ENCODE peak calls at places on chromosomes 5 and 9, in six cellular contexts. A is lower lobe of right lung; G is CD8-positive, alpha-beta memory T cell; Q is WERI-Rb-1; P is AG04449; V is upper lobe of right lung. N is an unnamed sample.

GRCh38 chr9:34997375-34997774 is 7.8 kb downstream of the DNAJB5 start:
- DNase-seq in Q (no peak), G (no peak), P (no peak), A (no peak), V (no peak), N (no peak)

GRCh38 chr9:126155756-126156664 is 170.6 kb upstream of the MVB12B start:
- DNase-seq in A (no peak), V (peak), P (no peak), G (no peak), Q (no peak), N (no peak)

GRCh38 chr9:25519286-25519685 is 159.0 kb downstream of the TUSC1 start:
- DNase-seq in P (no peak), G (no peak), V (no peak), Q (no peak), A (no peak), N (no peak)

GRCh38 chr9:81562221-81563019 is 126.9 kb downstream of the TLE1 start:
- DNase-seq in G (no peak), Q (no peak), V (no peak), A (no peak), P (peak), N (no peak)

GRCh38 chr9:133275105-133276000 is at the start of gene ABO:
- DNase-seq in Q (peak), A (no peak), P (no peak), G (no peak), V (peak), N (no peak)

GRCh38 chr5:93674138-93674537 is 67.3 kb downstream of the POU5F2 start:
- DNase-seq in G (no peak), V (no peak), P (no peak), A (no peak), Q (peak), N (no peak)

GRCh38 chr9:25681270-25681669 is 3.0 kb upstream of the TUSC1 start:
- DNase-seq in V (no peak), P (peak), A (no peak), G (no peak), Q (no peak), N (peak)

GRCh38 chr5:90000351-90000750 is 409.2 kb downstream of the CETN3 start:
- DNase-seq in A (no peak), G (no peak), V (no peak), Q (peak), P (no peak), N (no peak)

GRCh38 chr9:137392232-137393007 is 30.5 kb downstream of the EXD3 start:
- DNase-seq in G (no peak), V (no peak), Q (no peak), P (no peak), A (no peak), N (no peak)

GRCh38 chr9:127872492-127873222 is 4.8 kb downstream of the AK1 start:
- DNase-seq in Q (no peak), G (no peak), V (peak), A (no peak), P (no peak), N (no peak)

GRCh38 chr9:130175355-130175754 is 3.2 kb downstream of the NCS1 start:
- DNase-seq in V (no peak), G (no peak), Q (no peak), A (no peak), P (no peak), N (no peak)

GRCh38 chr9:130172858-130173461 is 756 bp downstream of the NCS1 start:
- DNase-seq in V (no peak), P (no peak), Q (peak), G (no peak), A (no peak), N (no peak)

GRCh38 chr9:130173462-130173876 is 1.3 kb downstream of the NCS1 start:
- DNase-seq in Q (no peak), P (no peak), V (no peak), A (no peak), G (no peak), N (no peak)

GRCh38 chr9:130174920-130175321 is 2.7 kb downstream of the NCS1 start:
- DNase-seq in Q (no peak), P (no peak), A (no peak), V (no peak), G (no peak), N (no peak)

DNA sequence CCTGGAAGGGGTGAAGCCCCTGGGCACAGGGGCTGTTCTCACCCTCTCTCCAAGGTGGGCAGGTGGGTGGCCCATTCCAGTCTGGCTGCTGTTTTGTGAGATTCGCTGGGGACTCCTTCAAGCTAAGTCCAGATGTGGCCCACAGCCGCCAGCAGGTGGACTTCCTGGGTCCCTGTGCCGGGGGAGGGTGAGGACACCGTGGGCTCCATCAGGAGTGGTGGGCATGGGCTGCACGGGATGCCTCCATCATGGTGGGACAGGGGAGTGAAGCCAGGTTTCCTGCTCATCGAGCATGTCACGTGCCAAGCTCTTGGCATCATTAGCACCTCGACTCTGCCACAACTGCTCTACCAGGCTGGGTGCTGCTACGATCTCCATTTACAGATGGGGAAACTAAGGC is 1.8 kb downstream of the NCS1 start:
- DNase-seq in P (no peak), A (no peak), Q (no peak), V (no peak), G (no peak), N (no peak)
- H3K4me3 ChIP-seq in P (peak), A (no peak), Q (no peak), V (no peak), G (no peak), N (peak)

GRCh38 chr5:88813805-88814584 is 69.0 kb downstream of the MEF2C start:
- DNase-seq in V (no peak), G (no peak), Q (no peak), A (no peak), P (no peak), N (no peak)

GRCh38 chr5:88815048-88815789 is 67.8 kb downstream of the MEF2C start:
- DNase-seq in G (no peak), P (no peak), V (no peak), A (no peak), Q (no peak), N (no peak)

GRCh38 chr5:88808153-88808552 is 74.8 kb downstream of the MEF2C start:
- DNase-seq in Q (no peak), A (no peak), P (no peak), V (no peak), G (no peak), N (no peak)

GRCh38 chr5:88818296-88818695 is 64.7 kb downstream of the MEF2C start:
- DNase-seq in V (no peak), Q (no peak), A (no peak), G (no peak), P (no peak), N (no peak)

DNA sequence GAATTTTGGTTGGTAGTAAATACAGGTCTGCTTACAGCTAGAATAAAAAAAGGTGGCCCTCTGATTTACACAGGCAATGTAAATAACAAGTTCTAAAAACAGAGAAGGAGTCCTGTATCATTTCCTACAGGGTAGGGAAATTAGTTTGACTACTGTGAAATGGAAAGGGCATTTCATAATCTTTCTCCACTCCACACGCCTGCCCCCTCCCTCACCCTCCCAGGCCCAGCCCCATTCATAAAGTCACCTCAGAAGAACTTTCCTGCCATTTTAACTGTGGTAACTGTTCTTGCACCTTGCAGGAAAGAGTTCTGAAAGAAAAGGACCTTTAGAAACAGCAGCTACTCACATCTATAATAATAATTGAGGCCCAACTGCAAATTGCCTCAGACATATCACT is 69.7 kb downstream of the MEF2C start:
- DNase-seq in P (no peak), Q (no peak), V (no peak), A (no peak), G (no peak), N (no peak)
- H3K4me3 ChIP-seq in P (no peak), Q (no peak), V (no peak), A (no peak), G (no peak), N (no peak)

GRCh38 chr5:102668220-102668930 is 86.7 kb upstream of the PAM start:
- DNase-seq in P (no peak), G (no peak), V (no peak), A (no peak), Q (peak), N (no peak)

GRCh38 chr5:102664946-102665345 is 90.2 kb upstream of the PAM start:
- DNase-seq in G (no peak), V (no peak), A (no peak), P (no peak), Q (no peak), N (no peak)

GRCh38 chr5:102666164-102666951 is 88.7 kb upstream of the PAM start:
- DNase-seq in V (no peak), A (no peak), P (no peak), Q (peak), G (no peak), N (no peak)

DNA sequence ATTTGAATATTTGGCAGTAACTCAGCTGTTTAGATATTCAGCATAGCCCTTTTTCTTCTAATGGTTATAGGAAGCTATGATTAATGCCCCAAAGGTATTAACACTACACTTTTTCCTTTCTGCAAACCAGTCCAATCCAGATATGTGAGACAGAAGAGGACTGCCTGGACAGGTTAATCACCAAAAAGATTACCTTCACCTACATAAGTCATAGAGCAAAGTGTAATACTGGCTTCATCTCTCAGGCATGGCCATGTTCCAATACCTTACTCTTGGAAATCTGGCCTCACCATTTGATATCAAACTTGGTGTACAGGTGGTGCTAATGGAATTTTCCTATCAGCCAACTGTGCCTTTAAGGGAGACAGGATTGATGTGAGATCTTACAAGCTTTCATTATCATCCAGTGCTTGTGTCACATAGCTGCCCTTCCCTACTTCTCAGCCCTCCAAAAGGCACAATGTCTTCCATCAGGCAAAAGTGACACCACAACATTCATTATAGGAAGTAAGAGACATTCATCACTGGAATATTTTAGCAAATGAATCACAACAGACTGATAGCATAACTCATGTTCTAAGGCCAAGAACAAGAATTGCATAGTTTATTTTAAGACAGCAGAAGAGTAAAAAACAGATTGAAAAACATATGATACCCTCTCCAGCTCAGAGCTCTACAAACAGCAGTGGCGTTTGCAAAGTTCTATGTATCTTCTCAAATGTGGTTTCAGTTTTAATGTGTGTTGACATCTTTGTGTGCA is 91.2 kb upstream of the PAM start:
- DNase-seq in P (no peak), A (no peak), V (no peak), Q (no peak), G (no peak), N (no peak)
- H3K4me3 ChIP-seq in P (no peak), A (no peak), V (no peak), Q (no peak), G (no peak), N (no peak)

DNA sequence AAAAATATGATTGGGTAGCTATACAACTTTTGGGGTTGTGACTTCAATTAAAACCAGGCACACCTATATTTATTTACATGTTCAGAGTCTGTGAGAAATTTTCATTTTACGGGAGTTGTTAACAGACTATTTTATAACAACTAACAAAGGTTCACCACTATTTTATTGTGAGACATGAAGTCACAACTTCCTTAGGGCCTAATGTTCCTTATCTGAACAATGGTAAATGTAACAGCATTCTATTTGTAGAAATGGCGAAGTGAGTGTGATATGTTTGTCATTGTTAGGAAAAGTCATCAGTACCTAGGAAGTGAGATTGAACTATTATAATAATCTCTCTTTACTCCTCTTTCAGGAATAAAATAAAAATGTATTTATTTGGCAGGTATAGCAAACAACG is 67.4 kb downstream of the CSNK1G3 start:
- DNase-seq in V (no peak), A (no peak), P (no peak), Q (no peak), G (no peak), N (no peak)
- H3K4me3 ChIP-seq in V (no peak), A (no peak), P (no peak), Q (no peak), G (no peak), N (no peak)

DNA sequence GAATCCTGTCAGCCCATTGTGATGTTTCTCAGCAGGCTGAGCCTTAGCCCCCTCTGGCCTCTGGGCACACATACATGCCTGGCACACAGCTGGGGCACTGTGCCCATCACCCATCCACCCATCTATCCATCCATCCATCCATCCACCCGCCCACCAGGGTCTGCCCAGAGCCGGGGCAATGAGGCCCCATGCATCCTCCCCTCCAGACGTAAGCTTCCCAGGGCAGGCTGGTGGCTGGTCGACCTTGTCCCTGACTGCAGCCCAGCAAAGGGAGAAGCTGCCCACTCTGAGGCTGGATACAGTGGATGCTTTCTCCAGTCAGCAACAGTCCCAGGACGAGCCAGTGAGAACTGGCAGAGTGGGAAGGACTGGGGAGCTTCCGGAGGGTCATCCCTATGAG is 21.1 kb upstream of the SLC25A51 start:
- DNase-seq in Q (no peak), G (no peak), V (peak), A (no peak), P (no peak), N (no peak)
- H3K4me3 ChIP-seq in Q (no peak), G (no peak), V (no peak), A (no peak), P (no peak), N (no peak)